ENCODE peak calls at places on chromosomes 12 and 14, in six cellular contexts. One of them, this sample, is unnamed.

GRCh38 chr12:50402270-50403000 is 1.8 kb downstream of the LARP4 start:
- DNase-seq in GM12892: no peak
- DNase-seq in H1: no peak
- DNase-seq in GM12891: no peak
- DNase-seq in SK-N-SH: no peak
- DNase-seq in HepG2: no peak
- DNase-seq in this sample: no peak

GRCh38 chr14:56501909-56502530 is 77.6 kb upstream of the TMEM260 start:
- DNase-seq in GM12892: no peak
- DNase-seq in H1: no peak
- DNase-seq in GM12891: no peak
- DNase-seq in SK-N-SH: no peak
- DNase-seq in HepG2: no peak
- DNase-seq in this sample: no peak

GRCh38 chr12:12582895-12583303 is 20.2 kb upstream of the DUSP16 start:
- DNase-seq in GM12892: peak
- DNase-seq in H1: no peak
- DNase-seq in GM12891: no peak
- DNase-seq in SK-N-SH: no peak
- DNase-seq in HepG2: peak
- DNase-seq in this sample: peak

GRCh38 chr12:29519585-29520182 is 22.2 kb upstream of the OVCH1 start:
- DNase-seq in GM12892: no peak
- DNase-seq in H1: no peak
- DNase-seq in GM12891: no peak
- DNase-seq in SK-N-SH: peak
- DNase-seq in HepG2: peak
- DNase-seq in this sample: no peak

GRCh38 chr14:94571950-94572349 is 9.3 kb upstream of the SERPINA5 start:
- DNase-seq in GM12892: no peak
- DNase-seq in H1: no peak
- DNase-seq in GM12891: no peak
- DNase-seq in SK-N-SH: no peak
- DNase-seq in HepG2: peak
- DNase-seq in this sample: no peak

GRCh38 chr12:56884421-56884820 is 49.8 kb downstream of the SDR9C7 start:
- DNase-seq in GM12892: no peak
- DNase-seq in H1: no peak
- DNase-seq in GM12891: no peak
- DNase-seq in SK-N-SH: no peak
- DNase-seq in HepG2: no peak
- DNase-seq in this sample: no peak

GRCh38 chr12:51218607-51219161 is 822 bp upstream of the POU6F1 start:
- DNase-seq in GM12892: no peak
- DNase-seq in H1: peak
- DNase-seq in GM12891: no peak
- DNase-seq in SK-N-SH: no peak
- DNase-seq in HepG2: peak
- DNase-seq in this sample: no peak

GRCh38 chr12:26374934-26375333 is 179.6 kb downstream of the SSPN start:
- DNase-seq in GM12892: no peak
- DNase-seq in H1: no peak
- DNase-seq in GM12891: no peak
- DNase-seq in SK-N-SH: no peak
- DNase-seq in HepG2: no peak
- DNase-seq in this sample: no peak

GRCh38 chr14:51529731-51530130 is 122.0 kb upstream of the FRMD6 start:
- DNase-seq in GM12892: no peak
- DNase-seq in H1: no peak
- DNase-seq in GM12891: no peak
- DNase-seq in SK-N-SH: peak
- DNase-seq in HepG2: no peak
- DNase-seq in this sample: no peak

GRCh38 chr14:27750096-27750495 is 1016.5 kb upstream of the FOXG1 start:
- DNase-seq in GM12892: no peak
- DNase-seq in H1: no peak
- DNase-seq in GM12891: no peak
- DNase-seq in SK-N-SH: no peak
- DNase-seq in HepG2: no peak
- DNase-seq in this sample: no peak

GRCh38 chr14:65117795-65118746 is 15.8 kb upstream of the MAX start:
- DNase-seq in GM12892: no peak
- DNase-seq in H1: no peak
- DNase-seq in GM12891: no peak
- DNase-seq in SK-N-SH: no peak
- DNase-seq in HepG2: no peak
- DNase-seq in this sample: no peak

GRCh38 chr12:53217930-53218307 is 10.9 kb upstream of the ITGB7 start:
- DNase-seq in GM12892: no peak
- DNase-seq in H1: no peak
- DNase-seq in GM12891: no peak
- DNase-seq in SK-N-SH: no peak
- DNase-seq in HepG2: no peak
- DNase-seq in this sample: no peak

GRCh38 chr12:26608273-26608672 is 224.7 kb downstream of the ITPR2 start:
- DNase-seq in GM12892: no peak
- DNase-seq in H1: no peak
- DNase-seq in GM12891: no peak
- DNase-seq in SK-N-SH: no peak
- DNase-seq in HepG2: no peak
- DNase-seq in this sample: no peak

GRCh38 chr12:111363578-111363977 is 5.3 kb downstream of the PHETA1 start:
- DNase-seq in GM12892: no peak
- DNase-seq in H1: no peak
- DNase-seq in GM12891: no peak
- DNase-seq in SK-N-SH: no peak
- DNase-seq in HepG2: no peak
- DNase-seq in this sample: no peak

GRCh38 chr12:112117685-112118084 is 7.7 kb upstream of the TRAFD1 start:
- DNase-seq in GM12892: no peak
- DNase-seq in H1: no peak
- DNase-seq in GM12891: no peak
- DNase-seq in SK-N-SH: no peak
- DNase-seq in HepG2: no peak
- DNase-seq in this sample: no peak

GRCh38 chr14:45094275-45094674 is 10.4 kb downstream of the PRPF39 start:
- DNase-seq in GM12892: no peak
- DNase-seq in H1: no peak
- DNase-seq in GM12891: no peak
- DNase-seq in SK-N-SH: no peak
- DNase-seq in HepG2: no peak
- DNase-seq in this sample: no peak

GRCh38 chr12:90343966-90344365 is 611.0 kb downstream of the CCER1 start:
- DNase-seq in GM12892: no peak
- DNase-seq in H1: no peak
- DNase-seq in GM12891: no peak
- DNase-seq in SK-N-SH: no peak
- DNase-seq in HepG2: no peak
- DNase-seq in this sample: no peak

GRCh38 chr12:114777052-114777451 is 93.1 kb upstream of the TBX3 start:
- DNase-seq in GM12892: no peak
- DNase-seq in H1: no peak
- DNase-seq in GM12891: no peak
- DNase-seq in SK-N-SH: no peak
- DNase-seq in HepG2: no peak
- DNase-seq in this sample: no peak

GRCh38 chr12:38823314-38823713 is 82.1 kb downstream of the CPNE8 start:
- DNase-seq in GM12892: no peak
- DNase-seq in H1: no peak
- DNase-seq in GM12891: no peak
- DNase-seq in SK-N-SH: no peak
- DNase-seq in HepG2: no peak
- DNase-seq in this sample: no peak

GRCh38 chr12:13093191-13093849 is 10.1 kb downstream of the GSG1 start:
- DNase-seq in GM12892: no peak
- DNase-seq in H1: no peak
- DNase-seq in GM12891: no peak
- DNase-seq in SK-N-SH: no peak
- DNase-seq in HepG2: no peak
- DNase-seq in this sample: no peak

GRCh38 chr14:92565718-92566115 is 52.1 kb downstream of the RIN3 start:
- DNase-seq in GM12892: no peak
- DNase-seq in H1: no peak
- DNase-seq in GM12891: no peak
- DNase-seq in SK-N-SH: no peak
- DNase-seq in HepG2: no peak
- DNase-seq in this sample: no peak

GRCh38 chr12:16606936-16607335 is 974 bp upstream of the LMO3 start:
- DNase-seq in GM12892: no peak
- DNase-seq in H1: no peak
- DNase-seq in GM12891: no peak
- DNase-seq in SK-N-SH: no peak
- DNase-seq in HepG2: no peak
- DNase-seq in this sample: no peak

GRCh38 chr12:29148065-29148957 is 767 bp upstream of the FAR2 start:
- DNase-seq in GM12892: peak
- DNase-seq in H1: peak
- DNase-seq in GM12891: peak
- DNase-seq in SK-N-SH: peak
- DNase-seq in HepG2: no peak
- DNase-seq in this sample: no peak

GRCh38 chr12:30613119-30613830 is 82.4 kb downstream of the IPO8 start:
- DNase-seq in GM12892: no peak
- DNase-seq in H1: no peak
- DNase-seq in GM12891: no peak
- DNase-seq in SK-N-SH: no peak
- DNase-seq in HepG2: peak
- DNase-seq in this sample: no peak
- TF ChIP-seq TAF1 in GM12892: no peak
- TF ChIP-seq TAF1 in H1: no peak
- TF ChIP-seq TAF1 in GM12891: no peak
- TF ChIP-seq TAF1 in SK-N-SH: no peak
- TF ChIP-seq TAF1 in HepG2: no peak
- TF ChIP-seq TAF1 in this sample: no peak

GRCh38 chr12:42761601-42762350 is 172.2 kb upstream of the PRICKLE1 start:
- DNase-seq in GM12892: no peak
- DNase-seq in H1: no peak
- DNase-seq in GM12891: no peak
- DNase-seq in SK-N-SH: no peak
- DNase-seq in HepG2: no peak
- DNase-seq in this sample: no peak

GRCh38 chr12:42758806-42759205 is 169.3 kb upstream of the PRICKLE1 start:
- DNase-seq in GM12892: no peak
- DNase-seq in H1: no peak
- DNase-seq in GM12891: no peak
- DNase-seq in SK-N-SH: no peak
- DNase-seq in HepG2: no peak
- DNase-seq in this sample: no peak

GRCh38 chr12:42760550-42760949 is 171.0 kb upstream of the PRICKLE1 start:
- DNase-seq in GM12892: no peak
- DNase-seq in H1: no peak
- DNase-seq in GM12891: no peak
- DNase-seq in SK-N-SH: no peak
- DNase-seq in HepG2: no peak
- DNase-seq in this sample: no peak

GRCh38 chr12:42757735-42758134 is 168.2 kb upstream of the PRICKLE1 start:
- DNase-seq in GM12892: no peak
- DNase-seq in H1: no peak
- DNase-seq in GM12891: no peak
- DNase-seq in SK-N-SH: no peak
- DNase-seq in HepG2: no peak
- DNase-seq in this sample: no peak

DNA sequence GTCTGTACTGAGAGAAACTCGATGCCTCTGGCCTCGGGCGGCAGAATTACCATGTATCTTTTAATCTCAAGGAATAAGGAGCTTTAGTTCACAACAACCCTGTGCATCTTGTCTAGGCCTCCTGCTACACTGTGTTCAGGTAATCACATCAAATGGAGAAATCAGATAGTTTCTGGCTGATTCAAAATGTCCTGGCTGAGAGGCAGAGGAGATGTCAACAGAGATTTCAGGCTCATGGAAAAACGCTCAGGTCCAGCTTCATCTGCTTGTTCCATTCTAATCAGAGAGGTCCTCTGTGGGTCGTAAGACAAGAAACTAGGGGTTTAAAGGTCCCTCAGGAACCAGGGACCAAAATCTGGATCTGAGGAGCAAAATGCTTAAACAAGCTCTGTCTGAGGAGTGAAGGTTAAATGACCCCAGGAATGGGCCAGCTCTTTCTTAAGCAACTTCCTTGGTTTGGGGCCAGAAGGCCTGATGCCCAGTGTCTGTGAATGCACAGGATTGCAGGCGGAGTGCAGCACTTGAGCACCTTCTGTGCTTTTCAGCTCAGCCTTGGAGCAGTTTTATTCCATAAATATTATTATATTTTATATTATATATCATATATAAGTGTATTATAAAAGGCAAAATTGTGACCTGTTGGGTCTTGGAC is 170.2 kb upstream of the PRICKLE1 start:
- DNase-seq in GM12892: no peak
- DNase-seq in H1: no peak
- DNase-seq in GM12891: no peak
- DNase-seq in SK-N-SH: no peak
- DNase-seq in HepG2: no peak
- DNase-seq in this sample: no peak
- TF ChIP-seq TAF1 in GM12892: no peak
- TF ChIP-seq TAF1 in H1: no peak
- TF ChIP-seq TAF1 in GM12891: no peak
- TF ChIP-seq TAF1 in SK-N-SH: no peak
- TF ChIP-seq TAF1 in HepG2: no peak
- TF ChIP-seq TAF1 in this sample: no peak

DNA sequence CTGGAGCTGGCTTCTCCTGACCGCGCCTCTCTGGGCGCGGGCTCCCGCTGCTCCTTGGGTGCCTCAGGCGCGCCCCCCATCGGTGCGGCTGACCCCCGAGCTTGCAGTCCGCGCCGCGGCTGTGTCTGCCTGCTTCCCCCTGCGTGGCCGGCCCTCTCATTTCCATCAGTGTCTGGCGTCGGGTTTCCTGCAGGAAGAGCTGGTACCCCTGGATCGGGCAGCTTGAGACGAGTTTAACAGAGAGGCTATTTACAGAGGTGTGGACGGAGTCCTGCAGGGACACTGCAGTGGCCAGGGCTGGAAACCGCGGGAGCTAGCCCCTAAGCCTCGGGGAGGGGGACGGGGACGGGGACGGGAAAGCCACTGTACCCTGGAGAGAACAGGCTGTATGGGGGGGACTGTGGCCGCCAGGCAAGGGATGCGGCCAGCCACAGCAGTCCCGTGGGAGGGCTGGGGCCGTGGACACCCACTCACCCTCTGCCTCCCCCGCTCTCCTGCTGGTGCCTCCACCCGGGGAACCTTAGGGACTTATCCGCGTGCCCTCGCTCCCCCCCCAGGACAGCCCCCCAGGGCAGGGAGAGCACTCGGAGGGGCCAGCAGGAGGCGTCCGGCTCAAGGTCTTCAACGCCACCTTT is 3.7 kb upstream of the CACNA2D4 start:
- DNase-seq in GM12892: no peak
- DNase-seq in H1: peak
- DNase-seq in GM12891: no peak
- DNase-seq in SK-N-SH: peak
- DNase-seq in HepG2: no peak
- DNase-seq in this sample: no peak
- TF ChIP-seq TAF1 in GM12892: no peak
- TF ChIP-seq TAF1 in H1: no peak
- TF ChIP-seq TAF1 in GM12891: no peak
- TF ChIP-seq TAF1 in SK-N-SH: no peak
- TF ChIP-seq TAF1 in HepG2: no peak
- TF ChIP-seq TAF1 in this sample: no peak

GRCh38 chr12:70853326-70853725 is 67.2 kb downstream of the PTPRR start:
- DNase-seq in GM12892: no peak
- DNase-seq in H1: no peak
- DNase-seq in GM12891: no peak
- DNase-seq in SK-N-SH: no peak
- DNase-seq in HepG2: peak
- DNase-seq in this sample: no peak
- TF ChIP-seq TAF1 in GM12892: no peak
- TF ChIP-seq TAF1 in H1: no peak
- TF ChIP-seq TAF1 in GM12891: no peak
- TF ChIP-seq TAF1 in SK-N-SH: no peak
- TF ChIP-seq TAF1 in HepG2: no peak
- TF ChIP-seq TAF1 in this sample: no peak

GRCh38 chr14:68403191-68403781 is 389.6 kb downstream of the ZFP36L1 start:
- DNase-seq in GM12892: no peak
- DNase-seq in H1: no peak
- DNase-seq in GM12891: no peak
- DNase-seq in SK-N-SH: no peak
- DNase-seq in HepG2: no peak
- DNase-seq in this sample: no peak
- TF ChIP-seq TAF1 in GM12892: no peak
- TF ChIP-seq TAF1 in H1: no peak
- TF ChIP-seq TAF1 in GM12891: no peak
- TF ChIP-seq TAF1 in SK-N-SH: no peak
- TF ChIP-seq TAF1 in HepG2: no peak
- TF ChIP-seq TAF1 in this sample: no peak

This sample was measured in GM12878.